ENCODE peak calls at places on chromosomes 1 and 21, in five cellular contexts. V is SK-N-SH, I is HCT116, A is GM12878, R is HepG2. Y is an unnamed sample.

GRCh38 chr1:9801909-9802308 is 21.9 kb downstream of the CLSTN1 start:
- DNase-seq in V (no peak), I (no peak), A (no peak), R (no peak), Y (no peak)

GRCh38 chr21:45591619-45592207 is 49.5 kb upstream of the SLC19A1 start:
- DNase-seq in V (no peak), I (no peak), A (no peak), R (no peak), Y (no peak)

GRCh38 chr1:25519624-25520023 is 23.8 kb upstream of the LDLRAP1 start:
- DNase-seq in V (no peak), I (no peak), A (no peak), R (no peak), Y (no peak)

GRCh38 chr1:26126321-26127084 is 14.9 kb downstream of the PDIK1L start:
- DNase-seq in V (no peak), I (no peak), A (no peak), R (no peak), Y (no peak)

GRCh38 chr1:26005392-26006105 is 7.7 kb upstream of the PAFAH2 start:
- DNase-seq in V (no peak), I (no peak), A (no peak), R (no peak), Y (no peak)

GRCh38 chr21:42799948-42800347 is 79.4 kb downstream of the WDR4 start:
- DNase-seq in V (no peak), I (no peak), A (no peak), R (no peak), Y (no peak)

GRCh38 chr1:218514694-218515093 is 169.6 kb downstream of the TGFB2 start:
- DNase-seq in V (no peak), I (no peak), A (no peak), R (no peak), Y (no peak)

GRCh38 chr21:27339902-27340301 is 373.0 kb upstream of the ADAMTS5 start:
- DNase-seq in V (peak), I (no peak), A (no peak), R (no peak), Y (no peak)

GRCh38 chr1:113390871-113391642 is 742 bp downstream of the MAGI3 start:
- DNase-seq in V (peak), I (no peak), A (no peak), R (no peak), Y (no peak)

GRCh38 chr1:47797555-47797954 is 199.6 kb downstream of the TRABD2B start:
- DNase-seq in V (no peak), I (no peak), A (no peak), R (no peak), Y (no peak)

GRCh38 chr1:25117233-25117823 is 115.0 kb downstream of the SYF2 start:
- DNase-seq in V (no peak), I (peak), A (no peak), R (peak), Y (no peak)

GRCh38 chr21:32320726-32321125 is 22.1 kb downstream of the MRAP start:
- DNase-seq in V (no peak), I (no peak), A (no peak), R (no peak), Y (no peak)

GRCh38 chr1:185835191-185835590 is 101.0 kb downstream of the HMCN1 start:
- DNase-seq in V (no peak), I (no peak), A (no peak), R (no peak), Y (no peak)

GRCh38 chr1:24896176-24896575 is 33.9 kb downstream of the RUNX3 start:
- DNase-seq in V (no peak), I (no peak), A (no peak), R (no peak), Y (no peak)

GRCh38 chr1:60103186-60103585 is 29.6 kb upstream of the C1orf87 start:
- DNase-seq in V (no peak), I (no peak), A (no peak), R (no peak), Y (no peak)

GRCh38 chr1:40703316-40703715 is 11.8 kb downstream of the NFYC start:
- DNase-seq in V (no peak), I (no peak), A (no peak), R (no peak), Y (no peak)

GRCh38 chr1:232471250-232471649 is 158.7 kb downstream of the SIPA1L2 start:
- DNase-seq in V (no peak), I (no peak), A (no peak), R (no peak), Y (no peak)

GRCh38 chr1:112251766-112252506 is 144.1 kb upstream of the CTTNBP2NL start:
- DNase-seq in V (no peak), I (peak), A (no peak), R (no peak), Y (no peak)

GRCh38 chr1:212255705-212256307 is 29.4 kb upstream of the PPP2R5A start:
- DNase-seq in V (no peak), I (no peak), A (no peak), R (peak), Y (no peak)

GRCh38 chr1:83505148-83505547 is 493.8 kb downstream of the TTLL7 start:
- DNase-seq in V (no peak), I (no peak), A (no peak), R (no peak), Y (no peak)

GRCh38 chr1:117095237-117095636 is 26.3 kb downstream of the TRIM45 start:
- DNase-seq in V (no peak), I (no peak), A (no peak), R (no peak), Y (no peak)

GRCh38 chr1:117093870-117094621 is 27.5 kb downstream of the TRIM45 start:
- DNase-seq in V (peak), I (peak), A (no peak), R (no peak), Y (no peak)

GRCh38 chr1:117096871-117097842 is 24.4 kb downstream of the TRIM45 start:
- DNase-seq in V (no peak), I (no peak), A (no peak), R (no peak), Y (no peak)

GRCh38 chr1:117092594-117092993 is 29.0 kb downstream of the TRIM45 start:
- DNase-seq in V (no peak), I (no peak), A (no peak), R (no peak), Y (no peak)

DNA sequence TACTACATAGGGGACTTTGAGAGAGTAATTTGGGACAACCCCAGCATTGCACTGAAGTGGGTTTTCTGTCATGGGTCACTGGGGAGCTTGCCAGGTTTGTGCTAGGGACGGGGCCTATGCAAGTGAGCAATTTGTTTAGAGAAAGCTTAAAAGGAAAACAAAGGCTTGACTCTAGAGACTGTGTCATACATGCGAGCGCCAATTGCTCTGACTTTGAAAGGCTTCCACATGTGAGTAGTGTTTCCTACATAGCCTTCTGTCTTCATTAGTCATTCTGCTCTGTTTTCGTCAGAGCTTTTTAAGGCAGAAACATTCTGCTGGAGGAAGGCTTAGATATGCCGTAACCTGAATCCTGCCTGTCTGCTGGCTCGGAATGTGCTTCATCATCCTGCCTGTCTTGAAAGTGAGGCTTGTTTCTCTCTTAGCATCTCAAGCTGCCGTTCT is 28.4 kb downstream of the TRIM45 start:
- DNase-seq in V (no peak), I (no peak), A (no peak), R (no peak), Y (no peak)
- TF ChIP-seq SIN3A in V (peak), I (no peak), A (no peak), R (no peak), Y (no peak)

DNA sequence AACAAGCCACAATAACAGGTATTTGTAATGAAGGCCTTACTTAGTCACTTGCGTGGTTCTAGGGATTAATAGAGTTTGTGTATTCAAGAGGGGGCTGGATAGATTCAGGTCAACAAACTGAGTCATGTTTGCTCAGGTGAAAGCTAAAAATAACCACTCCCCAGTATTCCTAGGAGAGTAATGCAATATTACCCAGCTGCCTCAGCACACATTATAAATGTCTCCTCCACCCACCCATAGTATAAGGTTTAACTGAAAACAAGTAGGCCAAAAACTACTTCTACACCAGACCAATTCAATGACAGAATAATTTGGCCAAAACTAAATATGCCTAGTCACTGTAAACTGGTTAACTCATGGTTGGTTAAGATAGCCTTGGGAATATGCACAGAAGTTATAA is 34.4 kb downstream of the WLS start:
- DNase-seq in V (no peak), I (peak), A (no peak), R (peak), Y (peak)
- TF ChIP-seq POLR2AphosphoS5 in V (no peak), I (peak), A (no peak), R (no peak), Y (no peak)

GRCh38 chr1:42198251-42198650 is 33.7 kb upstream of the GUCA2A start:
- DNase-seq in V (no peak), I (no peak), A (no peak), R (no peak), Y (no peak)

GRCh38 chr1:42191319-42191718 is 26.8 kb upstream of the GUCA2A start:
- DNase-seq in V (no peak), I (no peak), A (no peak), R (no peak), Y (no peak)

GRCh38 chr1:42189931-42190853 is 25.6 kb upstream of the GUCA2A start:
- DNase-seq in V (no peak), I (no peak), A (no peak), R (no peak), Y (no peak)

GRCh38 chr1:42192106-42192505 is 27.6 kb upstream of the GUCA2A start:
- DNase-seq in V (no peak), I (no peak), A (no peak), R (no peak), Y (no peak)

GRCh38 chr1:42195841-42196240 is 31.3 kb upstream of the GUCA2A start:
- DNase-seq in V (no peak), I (no peak), A (no peak), R (no peak), Y (no peak)
- TF ChIP-seq SIN3A in V (no peak), I (no peak), A (no peak), R (no peak), Y (no peak)

DNA sequence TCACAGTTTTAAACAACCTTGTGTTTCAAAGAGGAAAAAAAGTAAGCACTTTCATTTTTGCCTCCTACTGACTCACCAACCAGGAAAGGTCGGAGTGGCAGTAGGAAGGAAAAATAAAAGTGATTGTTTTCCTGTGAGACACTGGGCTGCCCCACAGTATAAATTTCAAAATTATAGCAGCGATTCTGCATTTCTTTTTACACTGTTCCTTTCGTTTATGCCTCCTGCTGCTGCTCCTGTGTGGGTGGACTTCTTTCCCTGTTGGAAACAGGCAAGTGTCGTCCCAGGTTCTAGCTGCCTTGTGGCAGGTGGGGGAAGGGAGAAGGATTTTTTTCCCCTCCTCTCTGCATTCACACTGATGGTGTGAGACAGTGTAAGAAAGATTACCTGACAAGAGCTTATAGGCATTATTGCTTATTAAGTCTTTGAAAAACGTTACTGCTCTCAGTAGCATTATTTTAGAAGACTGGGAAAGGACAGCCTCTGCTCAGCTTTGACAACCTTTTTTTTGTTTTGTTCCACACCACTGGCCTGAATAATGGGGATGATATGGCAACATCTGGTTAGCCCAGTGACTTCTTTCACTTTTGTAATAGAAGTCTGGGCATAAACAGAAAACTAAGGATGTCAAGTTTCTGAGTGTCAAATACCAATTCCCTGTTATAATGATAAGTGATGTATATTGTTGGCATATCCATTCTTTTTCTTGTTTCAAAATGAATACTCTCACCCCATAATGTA is 77.9 kb downstream of the NEK7 start:
- DNase-seq in V (no peak), I (no peak), A (no peak), R (no peak), Y (no peak)
- TF ChIP-seq POLR2AphosphoS5 in V (no peak), I (no peak), A (no peak), R (no peak), Y (no peak)

GRCh38 chr1:21263653-21264225 is 26.5 kb downstream of the ECE1 start:
- DNase-seq in V (no peak), I (no peak), A (no peak), R (no peak), Y (no peak)
- TF ChIP-seq SIN3A in V (no peak), I (no peak), A (no peak), R (no peak), Y (no peak)

DNA sequence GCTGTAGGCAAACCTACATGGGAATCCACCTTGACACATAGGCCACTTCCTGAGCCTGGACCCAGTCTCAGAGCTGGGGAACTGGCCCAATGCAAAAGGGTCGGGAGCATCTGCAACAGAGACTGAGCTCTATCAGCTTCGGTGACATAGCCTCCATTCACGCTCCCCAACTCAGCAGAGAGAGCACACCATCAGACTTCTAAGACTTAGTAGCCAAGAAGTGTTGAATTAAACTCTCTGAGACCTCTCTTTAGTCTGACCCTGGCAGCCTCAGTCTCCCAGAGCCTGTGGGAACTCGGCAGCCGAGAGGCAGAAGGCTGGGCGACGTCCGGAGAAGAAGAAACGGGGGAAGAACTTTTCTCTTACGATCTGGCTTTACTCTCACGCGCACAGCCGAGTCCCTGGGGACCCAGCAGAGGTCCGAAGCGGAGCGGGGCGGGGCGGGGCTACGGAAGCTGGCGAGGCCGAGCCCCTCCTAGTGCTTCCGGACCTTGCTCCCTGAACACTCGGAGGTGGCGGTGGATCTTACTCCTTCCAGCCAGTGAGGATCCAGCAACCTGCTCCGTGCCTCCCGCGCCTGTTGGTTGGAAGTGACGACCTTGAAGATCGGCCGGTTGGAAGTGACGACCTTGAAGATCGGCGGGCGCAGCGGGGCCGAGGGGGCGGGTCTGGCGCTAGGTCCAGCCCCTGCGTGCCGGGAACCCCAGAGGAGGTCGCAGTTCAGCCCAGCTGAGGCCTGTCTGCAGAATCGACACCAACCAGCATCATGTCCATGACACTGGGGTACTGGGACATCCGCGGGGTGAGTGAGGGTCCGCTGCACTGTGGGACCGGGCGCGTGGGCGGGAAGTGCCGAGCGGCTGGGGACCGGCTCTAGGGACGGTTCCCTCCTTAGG is at the start of gene GSTM4:
- DNase-seq in V (peak), I (peak), A (peak), R (peak), Y (no peak)
- TF ChIP-seq POLR2AphosphoS5 in V (no peak), I (peak), A (peak), R (peak), Y (peak)

DNA sequence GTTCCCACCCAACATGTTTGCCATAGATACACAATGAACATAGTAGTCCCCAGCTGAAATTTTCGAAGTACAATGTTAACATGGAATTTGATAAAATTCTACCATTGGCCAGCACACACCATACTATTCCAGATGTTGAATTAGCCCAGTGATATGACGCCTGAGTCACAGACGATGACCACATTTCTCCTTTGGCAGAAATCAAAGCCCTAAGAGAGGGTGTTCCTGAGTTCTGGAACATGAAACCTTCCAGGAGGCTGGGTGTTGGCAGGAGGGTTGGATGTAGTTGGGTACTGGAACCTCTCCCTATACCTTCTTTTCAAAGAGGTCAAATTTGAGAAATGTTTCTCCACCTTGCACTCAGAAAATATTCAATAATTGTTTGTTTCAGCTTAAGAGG is 37.8 kb downstream of the LPAR3 start:
- DNase-seq in V (no peak), I (no peak), A (no peak), R (no peak), Y (no peak)
- TF ChIP-seq SIN3A in V (no peak), I (no peak), A (no peak), R (no peak), Y (no peak)

GRCh38 chr1:213393860-213394259 is 342.8 kb downstream of the RPS6KC1 start:
- DNase-seq in V (no peak), I (no peak), A (no peak), R (peak), Y (no peak)
- TF ChIP-seq POLR2AphosphoS5 in V (no peak), I (no peak), A (no peak), R (no peak), Y (no peak)